ENCODE peak calls at places on chromosomes 11 and 22, in four cellular contexts. N is K562, A is SK-N-SH, O is HepG2. U is an unnamed sample.
A peak's percentile ranks its signal among the peaks of the same experiment; 100 is the strongest.

GRCh38 chr11:109956124-109956793 is 136.9 kb upstream of the ZC3H12C start:
- DNase-seq in N (no peak), O (no peak), A (no peak), U (peak; percentile 61)

GRCh38 chr22:37225481-37225880 is 13.2 kb upstream of the SSTR3 start:
- DNase-seq in O (no peak), A (no peak), N (no peak), U (no peak)

GRCh38 chr11:114525682-114526081 is 34.0 kb downstream of the NXPE1 start:
- DNase-seq in O (no peak), N (no peak), A (no peak), U (no peak)

GRCh38 chr22:50218996-50219727 is 18.4 kb downstream of the SELENOO start:
- DNase-seq in A (peak; percentile 87), N (peak; percentile 79), O (peak; percentile 32), U (no peak)

GRCh38 chr22:17137226-17137625 is 16.1 kb upstream of the TMEM121B start:
- DNase-seq in N (no peak), O (no peak), A (no peak), U (no peak)

GRCh38 chr22:43831561-43832392 is 19.7 kb upstream of the EFCAB6 start:
- DNase-seq in A (no peak), N (no peak), O (no peak), U (no peak)

GRCh38 chr22:32200752-32201151 is 4.1 kb downstream of the RFPL2 start:
- DNase-seq in N (no peak), A (no peak), O (no peak), U (no peak)

GRCh38 chr11:62479631-62480201 is 60.9 kb downstream of the SCGB1A1 start:
- DNase-seq in O (no peak), A (no peak), N (no peak), U (no peak)

GRCh38 chr11:35390737-35391682 is 28.3 kb downstream of the SLC1A2 start:
- DNase-seq in A (no peak), N (no peak), O (peak; percentile 78), U (peak; percentile 82)

GRCh38 chr22:22925795-22926358 is 38.3 kb downstream of the IGLL5 start:
- DNase-seq in N (peak; percentile 56), A (no peak), O (no peak), U (no peak)

GRCh38 chr11:45892856-45893255 is 7.4 kb downstream of the MAPK8IP1 start:
- DNase-seq in N (no peak), O (no peak), A (peak; percentile 2), U (no peak)

GRCh38 chr11:45896392-45897068 is 10.5 kb downstream of the FREY1 start:
- DNase-seq in A (peak; percentile 73), O (no peak), N (no peak), U (no peak)

GRCh38 chr11:45897556-45897955 is 9.5 kb downstream of the FREY1 start:
- DNase-seq in O (no peak), N (no peak), A (peak; percentile 33), U (no peak)

GRCh38 chr11:45895553-45896259 is 10.3 kb downstream of the MAPK8IP1 start:
- DNase-seq in A (peak; percentile 32), O (no peak), N (no peak), U (no peak)

DNA sequence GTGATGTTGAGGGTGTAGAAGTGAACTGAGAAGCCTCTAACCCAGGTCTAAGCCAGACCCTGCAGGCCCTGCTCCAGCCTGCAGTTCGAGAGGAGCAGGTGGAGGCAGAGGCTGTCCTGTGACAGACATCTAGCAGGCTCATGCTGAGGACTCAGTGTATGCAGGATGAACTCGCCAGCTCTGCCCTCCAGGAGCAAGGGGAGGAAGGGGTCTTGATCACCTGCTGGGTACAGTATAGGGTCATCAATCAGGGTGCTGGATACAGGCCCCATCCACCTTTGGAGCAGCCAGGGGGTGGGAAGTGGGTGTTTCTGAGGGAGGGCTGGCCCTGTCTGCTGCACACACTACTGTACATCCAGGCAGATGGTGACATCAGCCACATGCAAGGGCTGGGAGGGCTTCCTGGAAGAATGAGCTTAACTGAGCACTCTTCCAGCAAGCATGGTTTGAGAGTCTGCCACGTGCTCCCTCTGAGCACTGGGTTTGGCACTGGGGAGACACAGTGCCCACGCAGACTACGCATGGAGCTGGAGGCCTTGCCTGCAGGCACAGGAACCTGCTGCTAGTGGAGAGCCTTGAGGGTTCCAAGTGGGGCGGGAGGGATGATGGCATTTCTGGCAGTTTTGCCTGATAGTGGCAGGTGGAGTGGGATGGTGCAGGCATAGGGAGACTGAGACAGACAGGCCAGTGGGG is 9.2 kb downstream of the MAPK8IP1 start:
- DNase-seq in N (no peak), A (peak; percentile 14), O (no peak), U (no peak)
- TF ChIP-seq NFIC in N (no peak), A (no peak), O (no peak), U (no peak)

GRCh38 chr11:65355776-65356393 is 1.3 kb downstream of the TIGD3 start:
- DNase-seq in A (no peak), N (no peak), O (no peak), U (no peak)
- H3K4me3 ChIP-seq in A (no peak overlapping the region), N (no peak overlapping the region), O (no peak overlapping the region), U (peak overlapping the region; percentile 89)

GRCh38 chr22:29801153-29801552 is 34.0 kb downstream of the UQCR10 start:
- DNase-seq in N (no peak), O (no peak), A (no peak), U (no peak)

GRCh38 chr22:29798801-29799200 is 31.6 kb downstream of the UQCR10 start:
- DNase-seq in O (no peak), N (no peak), A (no peak), U (no peak)

GRCh38 chr22:29797351-29797750 is 30.2 kb downstream of the UQCR10 start:
- DNase-seq in O (no peak), A (no peak), N (no peak), U (peak; percentile 71)

GRCh38 chr22:29798318-29798717 is 31.1 kb downstream of the UQCR10 start:
- DNase-seq in O (no peak), N (no peak), A (no peak), U (peak; percentile 46)

GRCh38 chr22:29799217-29799680 is 32.1 kb downstream of the UQCR10 start:
- DNase-seq in O (peak; percentile 90), N (peak; percentile 82), A (peak; percentile 71), U (no peak)
- TF ChIP-seq NFIC in O (no peak), N (peak; percentile 70), A (peak; percentile 93), U (no peak)

GRCh38 chr11:118443590-118444218 is 7.4 kb downstream of the KMT2A start:
- DNase-seq in A (no peak), O (no peak), N (no peak), U (peak; percentile 48)

GRCh38 chr11:118439656-118440055 is 3.4 kb downstream of the KMT2A start:
- DNase-seq in N (no peak), A (no peak), O (no peak), U (no peak)

GRCh38 chr11:118438314-118438931 is 2.1 kb downstream of the KMT2A start:
- DNase-seq in O (no peak), N (peak; percentile 65), A (peak; percentile 53), U (no peak)

GRCh38 chr11:118442903-118443589 is 6.8 kb downstream of the KMT2A start:
- DNase-seq in O (no peak), N (no peak), A (no peak), U (no peak)

DNA sequence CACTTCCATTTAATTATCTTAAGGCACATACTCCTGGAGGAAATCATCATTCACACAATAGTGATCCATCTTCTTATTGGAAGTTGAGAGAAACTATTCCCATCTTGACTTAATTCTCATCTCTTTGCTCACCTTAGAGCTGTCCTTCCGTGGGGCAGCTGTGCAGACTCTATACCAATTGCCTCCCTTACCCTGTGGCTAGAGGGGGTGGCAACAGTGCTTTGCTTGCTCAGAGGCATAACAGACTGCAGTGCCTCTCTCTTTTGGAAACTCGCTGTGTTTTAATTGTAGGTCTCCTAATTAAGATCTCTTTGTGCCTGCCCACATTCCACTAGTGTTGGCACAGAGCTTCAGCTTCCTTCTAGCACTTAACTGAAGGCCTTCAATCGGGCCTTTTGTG is 5.5 kb downstream of the KMT2A start:
- DNase-seq in O (no peak), A (no peak), N (no peak), U (no peak)
- H3K4me3 ChIP-seq in O (no peak overlapping the region), A (no peak overlapping the region), N (no peak overlapping the region), U (peak overlapping the region; percentile 94)

GRCh38 chr22:29617922-29618629 is 14.6 kb downstream of the NF2 start:
- DNase-seq in A (no peak), O (no peak), N (no peak), U (no peak)

GRCh38 chr22:29623059-29623458 is 19.6 kb downstream of the NF2 start:
- DNase-seq in A (no peak), N (no peak), O (no peak), U (no peak)

GRCh38 chr22:29625090-29625825 is 21.8 kb downstream of the NF2 start:
- DNase-seq in O (peak; percentile 62), A (peak; percentile 49), N (peak; percentile 33), U (no peak)

GRCh38 chr22:29623553-29624169 is 20.2 kb downstream of the NF2 start:
- DNase-seq in A (no peak), O (no peak), N (no peak), U (no peak)

DNA sequence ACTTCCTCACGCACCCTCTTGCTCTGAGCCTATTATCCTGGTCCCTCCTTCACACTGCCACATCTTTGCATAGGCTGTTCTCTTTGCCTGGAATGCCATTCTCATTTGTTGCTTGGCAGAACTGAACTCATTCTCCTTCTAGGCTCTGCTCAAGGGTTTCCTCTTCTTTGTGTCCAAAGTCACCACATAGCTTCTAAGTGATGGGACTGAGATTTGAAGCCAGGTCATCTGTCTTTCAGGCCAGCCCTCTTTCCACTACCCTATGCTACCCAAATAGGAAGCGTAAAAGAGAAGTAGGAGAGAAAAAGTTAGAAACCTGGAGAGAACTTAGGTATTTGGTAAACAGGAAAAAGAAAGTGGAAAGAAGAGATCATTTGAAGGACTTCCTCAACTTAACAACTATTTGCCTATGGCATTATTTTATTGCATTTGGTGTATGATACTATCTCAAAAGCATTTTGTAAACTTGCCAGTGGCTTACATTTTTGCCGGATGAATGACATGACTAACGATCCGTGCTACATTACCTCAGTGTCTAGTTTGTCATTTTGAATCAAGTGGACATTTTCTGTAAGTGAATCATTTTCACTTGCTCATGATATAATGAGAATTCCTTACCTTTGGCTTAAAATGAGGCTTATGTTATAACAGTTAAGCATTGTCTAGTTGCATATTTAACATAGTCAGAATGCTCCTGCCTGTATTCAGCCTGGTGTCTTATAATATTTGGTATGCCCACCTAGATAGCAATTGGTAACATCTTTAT is 18.5 kb downstream of the NF2 start:
- DNase-seq in N (no peak), A (no peak), O (peak; percentile 19), U (no peak)
- TF ChIP-seq NFIC in N (no peak), A (peak; percentile 94), O (no peak), U (no peak)

DNA sequence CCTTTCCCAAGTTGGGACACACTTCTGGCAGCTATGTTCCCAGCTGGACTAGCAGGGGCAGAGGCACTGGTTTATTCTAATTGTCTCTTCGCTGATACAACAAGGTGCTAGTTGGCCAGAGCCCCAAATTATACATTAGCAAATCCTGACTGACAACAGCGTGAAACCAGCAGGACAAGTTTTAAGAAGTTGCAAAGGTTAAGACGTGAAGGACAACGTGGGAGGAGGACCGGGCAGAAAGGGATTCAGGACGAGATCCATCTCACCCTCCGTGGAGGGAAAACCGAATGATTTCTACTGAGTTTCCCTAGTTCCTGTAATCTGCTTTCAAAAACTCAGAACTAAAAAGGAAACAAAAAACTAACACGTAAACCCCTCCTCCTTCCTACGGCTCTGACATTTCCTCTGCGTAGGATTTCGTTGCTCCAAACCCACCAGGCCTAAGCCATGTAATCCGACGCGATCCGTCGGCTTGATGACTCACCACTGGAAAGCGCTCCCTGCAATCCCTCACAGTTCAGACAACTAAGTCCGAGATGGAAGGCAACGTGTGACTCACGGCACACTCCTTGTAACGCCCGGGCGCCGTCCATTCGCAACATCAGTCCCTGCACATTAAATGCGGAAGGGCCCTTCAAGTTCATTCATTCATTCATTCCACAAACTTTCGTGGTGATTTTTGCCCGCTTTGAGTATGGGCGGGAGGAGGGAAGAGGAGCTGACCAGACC is 703 bp downstream of the POGLUT3 start:
- DNase-seq in N (peak; percentile 86), O (peak; percentile 89), A (peak; percentile 73), U (peak; percentile 60)
- H3K4me3 ChIP-seq in N (peak overlapping the region; percentile 59), O (peak overlapping the region; percentile 61), A (peak overlapping the region; percentile 61), U (peak overlapping the region; percentile 65)

GRCh38 chr11:85481862-85482261 is 145.3 kb downstream of the DLG2 start:
- DNase-seq in O (no peak), N (no peak), A (no peak), U (no peak)
- TF ChIP-seq NFIC in O (no peak), N (no peak), A (no peak), U (no peak)

U was measured in GM12878.